ENCODE peak calls at places on chromosomes 2 and 18, in four cellular contexts. One of them, this sample, is unnamed.

GRCh38 chr2:85893428-85894258 is 4.9 kb upstream of the ST3GAL5 start:
- DNase-seq in CD8-positive, alpha-beta T cell: no peak
- DNase-seq in right cardiac atrium: no peak
- DNase-seq in AG04450: no peak
- DNase-seq in this sample: no peak

GRCh38 chr2:174752403-174753037 is 11.8 kb downstream of the CHRNA1 start:
- DNase-seq in right cardiac atrium: no peak
- DNase-seq in AG04450: no peak
- DNase-seq in CD8-positive, alpha-beta T cell: peak; percentile 38
- DNase-seq in this sample: no peak

GRCh38 chr2:232666051-232666805 is 30.9 kb upstream of the GIGYF2 start:
- DNase-seq in CD8-positive, alpha-beta T cell: no peak
- DNase-seq in right cardiac atrium: no peak
- DNase-seq in AG04450: no peak
- DNase-seq in this sample: no peak

GRCh38 chr2:104430892-104431291 is 423.0 kb upstream of the POU3F3 start:
- DNase-seq in AG04450: no peak
- DNase-seq in CD8-positive, alpha-beta T cell: no peak
- DNase-seq in right cardiac atrium: no peak
- DNase-seq in this sample: no peak

GRCh38 chr18:35095983-35096676 is 54.9 kb downstream of the MAPRE2 start:
- DNase-seq in CD8-positive, alpha-beta T cell: no peak
- DNase-seq in AG04450: no peak
- DNase-seq in right cardiac atrium: no peak
- DNase-seq in this sample: no peak

GRCh38 chr18:36490907-36491306 is 193.4 kb downstream of the FHOD3 start:
- DNase-seq in right cardiac atrium: no peak
- DNase-seq in CD8-positive, alpha-beta T cell: no peak
- DNase-seq in AG04450: no peak
- DNase-seq in this sample: no peak

GRCh38 chr18:54828986-54829385 is 709 bp downstream of the RAB27B start:
- DNase-seq in right cardiac atrium: no peak
- DNase-seq in AG04450: no peak
- DNase-seq in CD8-positive, alpha-beta T cell: no peak
- DNase-seq in this sample: no peak

GRCh38 chr18:73043231-73044000 is 175.6 kb upstream of the NETO1 start:
- DNase-seq in CD8-positive, alpha-beta T cell: no peak
- DNase-seq in AG04450: no peak
- DNase-seq in right cardiac atrium: no peak
- DNase-seq in this sample: no peak

GRCh38 chr2:223102040-223102899 is 50.3 kb downstream of the KCNE4 start:
- DNase-seq in right cardiac atrium: peak; percentile 65
- DNase-seq in CD8-positive, alpha-beta T cell: no peak
- DNase-seq in AG04450: no peak
- DNase-seq in this sample: no peak

GRCh38 chr18:49166327-49166726 is 215.6 kb upstream of the SMAD7 start:
- DNase-seq in CD8-positive, alpha-beta T cell: no peak
- DNase-seq in AG04450: no peak
- DNase-seq in right cardiac atrium: no peak
- DNase-seq in this sample: no peak
- H3K4me3 ChIP-seq in CD8-positive, alpha-beta T cell: no peak overlapping the region
- H3K4me3 ChIP-seq in AG04450: no peak overlapping the region
- H3K4me3 ChIP-seq in right cardiac atrium: no peak overlapping the region
- H3K4me3 ChIP-seq in this sample: no peak overlapping the region

GRCh38 chr18:7817596-7817995 is 250.5 kb downstream of the PTPRM start:
- DNase-seq in CD8-positive, alpha-beta T cell: no peak
- DNase-seq in right cardiac atrium: no peak
- DNase-seq in AG04450: no peak
- DNase-seq in this sample: no peak
- H3K4me3 ChIP-seq in CD8-positive, alpha-beta T cell: no peak overlapping the region
- H3K4me3 ChIP-seq in right cardiac atrium: no peak overlapping the region
- H3K4me3 ChIP-seq in AG04450: no peak overlapping the region
- H3K4me3 ChIP-seq in this sample: no peak overlapping the region

GRCh38 chr2:69013123-69013836 is at the start of gene ANTXR1:
- DNase-seq in CD8-positive, alpha-beta T cell: no peak
- DNase-seq in AG04450: peak; percentile 45
- DNase-seq in right cardiac atrium: peak; percentile 74
- DNase-seq in this sample: peak; percentile 35
- H3K4me3 ChIP-seq in CD8-positive, alpha-beta T cell: peak within 1 kb of the TSS; percentile 64
- H3K4me3 ChIP-seq in AG04450: peak within 1 kb of the TSS; percentile 90
- H3K4me3 ChIP-seq in right cardiac atrium: peak within 1 kb of the TSS; percentile 54
- H3K4me3 ChIP-seq in this sample: peak within 1 kb of the TSS; percentile 83

DNA sequence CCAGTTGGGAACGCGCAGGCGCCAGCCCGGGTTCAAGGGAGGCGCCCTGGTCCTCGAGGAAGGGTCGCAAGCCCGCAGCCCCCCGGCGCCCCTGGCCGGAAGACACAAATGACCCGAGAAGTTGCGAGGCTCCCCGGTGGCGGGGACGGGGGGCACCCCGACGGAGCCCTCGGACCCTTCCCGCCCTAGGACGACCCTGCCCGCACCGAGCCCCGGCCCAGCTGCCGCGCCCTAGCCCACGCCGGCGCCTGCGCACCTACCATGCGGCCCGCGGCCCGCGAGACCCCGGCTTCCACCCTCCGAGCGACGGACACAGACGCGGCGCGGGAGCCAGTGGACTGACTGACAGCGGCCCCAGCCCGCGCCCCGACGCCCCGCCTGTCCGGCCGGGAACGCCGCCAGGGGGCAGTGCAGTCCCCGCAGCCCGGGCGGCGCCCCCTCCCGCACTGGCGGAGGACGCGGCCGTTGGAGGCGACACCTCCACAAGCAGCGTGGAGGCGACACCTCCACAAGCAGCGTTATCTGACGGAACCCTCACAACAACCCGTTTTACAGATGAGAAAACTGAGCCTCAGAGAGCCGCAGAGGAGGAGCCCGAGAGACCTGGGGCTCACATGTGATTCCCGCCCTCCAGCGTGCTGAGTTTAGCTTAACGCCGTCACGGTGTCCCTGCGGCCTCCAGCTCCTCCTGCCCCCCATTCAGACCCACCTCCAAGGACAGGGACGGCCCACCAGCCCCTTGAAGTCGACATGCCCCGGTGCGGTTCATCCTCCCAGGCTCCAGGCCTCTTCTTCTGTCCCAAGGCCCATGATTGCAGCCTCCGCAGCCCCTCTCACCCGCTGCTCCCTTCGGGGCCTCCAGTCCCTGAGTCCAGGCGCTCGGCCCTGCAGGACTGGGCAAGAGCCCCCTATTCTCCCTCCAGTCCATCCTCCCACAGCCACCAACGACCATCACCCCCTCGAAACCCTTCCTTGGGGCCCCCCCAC is at the start of gene NMUR1:
- DNase-seq in AG04450: no peak
- DNase-seq in CD8-positive, alpha-beta T cell: peak; percentile 59
- DNase-seq in right cardiac atrium: peak; percentile 89
- DNase-seq in this sample: no peak
- H3K4me3 ChIP-seq in AG04450: peak within 1 kb of the TSS; percentile 13
- H3K4me3 ChIP-seq in CD8-positive, alpha-beta T cell: peak within 1 kb of the TSS; percentile 33
- H3K4me3 ChIP-seq in right cardiac atrium: peak within 1 kb of the TSS; percentile 40
- H3K4me3 ChIP-seq in this sample: no peak within 1 kb of the TSS

DNA sequence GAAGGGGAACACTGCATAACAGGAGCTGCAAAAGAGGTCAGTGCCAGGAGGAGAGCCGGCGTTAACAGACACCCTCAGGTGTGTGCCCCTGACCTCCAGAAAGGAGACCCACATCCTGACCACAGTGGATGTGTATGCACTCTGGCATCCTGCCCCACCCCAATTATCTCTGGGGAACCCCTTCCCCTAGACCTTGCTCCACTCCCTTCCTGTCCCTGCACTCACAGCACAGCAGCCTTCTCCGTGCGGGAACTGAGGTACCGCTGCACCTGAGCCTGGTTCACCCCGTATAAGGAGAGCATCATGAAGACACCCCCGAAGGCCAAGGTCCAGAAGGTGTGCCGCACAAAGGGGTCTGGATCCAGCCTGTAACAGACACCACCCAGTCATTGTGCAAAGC is 7.3 kb upstream of the ATRAID start:
- DNase-seq in CD8-positive, alpha-beta T cell: no peak
- DNase-seq in AG04450: no peak
- DNase-seq in right cardiac atrium: no peak
- DNase-seq in this sample: no peak
- H3K4me3 ChIP-seq in CD8-positive, alpha-beta T cell: no peak overlapping the region
- H3K4me3 ChIP-seq in AG04450: no peak overlapping the region
- H3K4me3 ChIP-seq in right cardiac atrium: no peak overlapping the region
- H3K4me3 ChIP-seq in this sample: no peak overlapping the region

GRCh38 chr2:96146881-96147592 is 1.8 kb upstream of the DUSP2 start:
- DNase-seq in right cardiac atrium: no peak
- DNase-seq in AG04450: no peak
- DNase-seq in CD8-positive, alpha-beta T cell: no peak
- DNase-seq in this sample: no peak

GRCh38 chr2:96146151-96146880 is 1.1 kb upstream of the DUSP2 start:
- DNase-seq in right cardiac atrium: peak; percentile 84
- DNase-seq in CD8-positive, alpha-beta T cell: peak; percentile 95
- DNase-seq in AG04450: no peak
- DNase-seq in this sample: peak; percentile 92

GRCh38 chr2:96147593-96148201 is 2.5 kb upstream of the DUSP2 start:
- DNase-seq in CD8-positive, alpha-beta T cell: no peak
- DNase-seq in AG04450: no peak
- DNase-seq in right cardiac atrium: no peak
- DNase-seq in this sample: no peak

GRCh38 chr2:96150007-96150406 is 4.8 kb upstream of the DUSP2 start:
- DNase-seq in CD8-positive, alpha-beta T cell: no peak
- DNase-seq in right cardiac atrium: no peak
- DNase-seq in AG04450: no peak
- DNase-seq in this sample: no peak

DNA sequence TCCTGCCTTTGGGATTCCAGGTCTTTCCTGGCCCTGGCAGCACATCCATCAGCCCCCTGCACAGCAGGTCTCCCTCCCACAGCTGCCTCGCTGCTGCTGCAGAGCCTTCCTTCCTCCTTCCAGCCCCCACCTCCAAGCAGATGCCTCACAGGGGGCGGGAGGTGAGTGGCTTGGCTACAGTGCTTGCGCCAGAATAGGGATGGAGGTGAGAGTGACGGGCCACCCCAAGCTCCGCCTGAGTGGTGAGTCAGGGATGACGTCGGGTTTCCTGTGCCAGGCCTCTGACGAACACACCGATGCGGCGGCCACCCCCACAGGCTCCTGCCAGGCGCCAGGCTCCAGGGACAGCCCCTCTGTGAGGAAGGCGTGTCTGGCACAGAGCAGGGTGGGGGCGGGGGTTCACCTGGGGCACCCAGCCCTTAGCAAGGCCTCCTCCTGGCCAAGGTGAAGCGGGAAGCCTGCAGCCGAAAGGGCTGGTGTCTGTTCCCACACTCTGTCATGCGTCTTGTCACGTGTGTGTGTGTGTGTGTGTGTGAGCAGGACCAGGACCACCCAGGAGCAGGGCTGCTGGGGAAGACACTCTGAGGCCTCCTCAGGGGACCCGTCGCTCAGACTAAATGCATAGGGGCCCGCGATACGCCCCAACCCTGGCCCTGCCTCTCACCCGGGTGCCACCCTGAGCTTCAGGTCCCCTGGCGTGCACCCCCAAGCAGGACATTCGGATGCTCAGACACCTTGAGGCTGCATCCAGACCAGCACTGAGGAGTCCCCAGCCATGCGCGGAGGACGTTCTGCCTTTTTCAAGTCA is 3.4 kb upstream of the DUSP2 start:
- DNase-seq in AG04450: peak; percentile 65
- DNase-seq in right cardiac atrium: peak; percentile 88
- DNase-seq in CD8-positive, alpha-beta T cell: peak; percentile 100
- DNase-seq in this sample: peak; percentile 94
- H3K4me3 ChIP-seq in AG04450: no peak overlapping the region
- H3K4me3 ChIP-seq in right cardiac atrium: no peak overlapping the region
- H3K4me3 ChIP-seq in CD8-positive, alpha-beta T cell: peak overlapping the region; percentile 29
- H3K4me3 ChIP-seq in this sample: peak overlapping the region; percentile 41

DNA sequence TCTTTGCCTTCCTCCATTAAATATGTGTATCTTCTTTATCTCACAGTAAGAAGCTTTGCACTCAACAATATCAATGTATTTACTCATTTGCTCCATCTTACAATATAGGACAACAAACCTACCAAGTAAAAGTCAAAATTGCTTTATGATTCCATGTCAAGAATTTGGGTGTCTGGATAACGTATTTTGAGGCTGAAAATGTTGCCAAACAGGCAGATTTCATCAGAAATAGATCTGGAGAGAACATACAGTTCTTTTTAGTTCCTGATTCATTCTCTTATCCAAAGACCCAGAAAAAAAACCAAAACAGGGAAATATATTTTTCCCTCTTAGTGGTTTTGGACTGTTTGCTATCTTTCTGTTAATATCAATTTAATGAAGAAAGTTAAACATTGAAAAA is 621.1 kb downstream of the STK39 start:
- DNase-seq in right cardiac atrium: no peak
- DNase-seq in AG04450: no peak
- DNase-seq in CD8-positive, alpha-beta T cell: no peak
- DNase-seq in this sample: no peak
- H3K4me3 ChIP-seq in right cardiac atrium: no peak overlapping the region
- H3K4me3 ChIP-seq in AG04450: no peak overlapping the region
- H3K4me3 ChIP-seq in CD8-positive, alpha-beta T cell: no peak overlapping the region
- H3K4me3 ChIP-seq in this sample: no peak overlapping the region

DNA sequence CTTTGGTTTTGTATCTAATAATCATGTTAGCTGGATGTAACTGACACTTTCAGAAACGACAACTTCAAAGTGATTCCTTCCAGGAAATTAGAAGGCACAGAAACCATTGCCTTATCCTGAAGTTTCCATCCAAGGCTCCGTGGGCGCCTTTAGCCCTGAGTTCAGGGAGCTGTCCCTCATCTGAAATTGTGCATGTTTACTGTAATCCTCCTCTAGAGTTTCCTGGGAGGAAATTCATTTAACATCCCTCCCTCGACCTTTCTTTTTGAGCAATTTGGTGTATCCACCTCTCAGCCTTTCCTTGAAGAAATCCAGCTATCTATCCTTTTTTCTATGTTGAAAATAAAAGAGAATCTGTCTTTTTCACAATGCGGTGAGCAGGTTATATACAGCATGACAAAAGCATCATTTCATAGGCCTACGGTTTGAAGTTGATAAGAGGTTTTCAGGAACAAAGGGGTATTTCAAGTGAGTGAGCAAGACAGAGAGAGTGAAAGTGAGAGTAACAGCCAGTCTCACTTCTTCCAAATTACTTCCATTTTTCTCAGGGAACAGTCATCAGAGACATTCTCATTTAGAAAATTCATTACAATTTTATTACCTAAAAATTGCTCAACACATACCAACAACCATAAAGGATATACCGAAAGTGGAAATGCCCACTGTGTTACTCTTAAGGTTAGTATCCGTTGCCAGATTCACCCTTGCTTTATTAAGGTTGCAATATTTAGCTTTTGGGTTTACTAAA is 167.3 kb downstream of the MREG start:
- DNase-seq in right cardiac atrium: no peak
- DNase-seq in AG04450: no peak
- DNase-seq in CD8-positive, alpha-beta T cell: no peak
- DNase-seq in this sample: no peak
- H3K4me3 ChIP-seq in right cardiac atrium: no peak overlapping the region
- H3K4me3 ChIP-seq in AG04450: no peak overlapping the region
- H3K4me3 ChIP-seq in CD8-positive, alpha-beta T cell: no peak overlapping the region
- H3K4me3 ChIP-seq in this sample: no peak overlapping the region